ENCODE peak calls at places on chromosomes 7 and 10, in nine cellular contexts. B is DND-41; L is CD8-positive, alpha-beta T cell; T is heart left ventricle; H is heart right ventricle; R is left lung; S is MM.1S; C is HCT116; F is K562. W is an unnamed sample.

GRCh38 chr7:35418716-35419425 is 165.0 kb upstream of the TBX20 start:
- DNase-seq in R (no peak), B (no peak), S (no peak), C (no peak), F (no peak), T (peak; percentile 41), H (peak; percentile 25), L (no peak), W (no peak)

GRCh38 chr7:100825760-100826545 is 1.4 kb downstream of the EPHB4 start:
- DNase-seq in H (no peak), F (peak; percentile 74), B (no peak), C (no peak), L (no peak), S (no peak), T (no peak), R (no peak), W (peak; percentile 24)

GRCh38 chr10:72098301-72099053 is 10.1 kb upstream of the SPOCK2 start:
- DNase-seq in C (no peak), R (no peak), T (no peak), B (no peak), H (no peak), F (peak; percentile 42), L (no peak), S (no peak), W (no peak)

GRCh38 chr7:636396-636795 is 90.1 kb upstream of the DNAAF5 start:
- DNase-seq in S (no peak), L (peak; percentile 69), R (no peak), F (peak; percentile 80), B (no peak), C (peak; percentile 65), H (no peak), T (no peak), W (no peak)

GRCh38 chr10:131748831-131749766 is 151.7 kb upstream of the PPP2R2D start:
- DNase-seq in T (no peak), L (no peak), C (no peak), B (no peak), F (no peak), S (no peak), H (no peak), R (no peak), W (peak; percentile 47)

GRCh38 chr10:76352300-76352699 is 920.9 kb downstream of the LRMDA start:
- DNase-seq in L (no peak), B (no peak), H (no peak), C (peak; percentile 7), S (no peak), T (no peak), R (no peak), F (no peak), W (no peak)

GRCh38 chr10:8815969-8816368 is 761.5 kb downstream of the GATA3 start:
- DNase-seq in L (no peak), T (no peak), B (no peak), R (no peak), C (no peak), H (no peak), S (no peak), F (no peak), W (no peak)

GRCh38 chr7:49638166-49638565 is 135.3 kb upstream of the VWC2 start:
- DNase-seq in S (no peak), R (no peak), F (no peak), B (no peak), T (peak; percentile 37), C (no peak), L (no peak), H (no peak), W (no peak)

GRCh38 chr7:130356760-130357611 is 12.4 kb downstream of the CPA5 start:
- DNase-seq in R (no peak), L (no peak), C (peak; percentile 53), B (no peak), F (peak; percentile 56), H (no peak), T (no peak), S (no peak), W (peak; percentile 78)

GRCh38 chr7:141533149-141533949 is 17.9 kb upstream of the AGK start:
- DNase-seq in L (peak; percentile 70), H (peak; percentile 52), T (peak; percentile 73), B (peak; percentile 62), R (peak; percentile 51), C (peak; percentile 48), F (peak; percentile 79), S (peak; percentile 89), W (peak; percentile 79)

GRCh38 chr7:151512353-151512752 is 7.3 kb downstream of the RHEB start:
- DNase-seq in F (no peak), B (no peak), T (no peak), H (no peak), R (no peak), C (no peak), L (no peak), S (no peak), W (no peak)

GRCh38 chr7:44122529-44122928 is 819 bp downstream of the POLD2 start:
- DNase-seq in B (no peak), L (no peak), F (no peak), R (no peak), H (no peak), S (no peak), T (no peak), C (no peak), W (no peak)

GRCh38 chr10:5589963-5590511 is 65.3 kb downstream of the CALML3 start:
- DNase-seq in S (no peak), C (no peak), H (no peak), B (no peak), T (no peak), L (no peak), R (no peak), F (peak; percentile 41), W (no peak)

DNA sequence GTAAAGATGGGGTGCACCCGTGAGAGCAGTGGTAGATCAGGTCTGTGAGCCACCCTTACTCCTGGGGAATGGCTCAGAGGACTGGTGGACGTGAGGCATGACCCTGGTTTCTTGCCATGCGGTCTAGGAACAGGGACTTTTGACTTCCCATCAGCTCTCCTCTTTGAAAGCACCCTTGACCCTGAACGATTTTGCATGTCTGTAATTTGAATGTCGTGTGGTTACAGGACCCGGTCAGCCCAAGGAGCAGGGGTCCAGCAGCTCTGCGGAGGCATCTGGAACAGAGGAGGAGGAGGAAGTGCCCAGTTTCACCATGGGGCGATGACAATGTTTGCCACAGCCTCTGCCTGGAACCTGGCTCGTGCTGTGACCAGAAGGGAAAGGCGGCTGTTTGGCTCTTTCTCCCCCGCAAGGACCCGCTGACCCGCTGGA is 8.6 kb upstream of the ORAI2 start:
- DNase-seq in B (no peak), F (no peak), C (no peak), H (no peak), L (no peak), R (peak; percentile 51), T (no peak), S (peak; percentile 38), W (no peak)
- H3K36me3 ChIP-seq in B (peaks cover 59% of the 10 kb centered on the region), F (peaks cover 68% of the 10 kb centered on the region), C (peaks cover 18% of the 10 kb centered on the region), H (peaks cover 80% of the 10 kb centered on the region), L (peaks cover 6% of the 10 kb centered on the region), R (no peaks in the 10 kb centered on the region), T (peaks cover 53% of the 10 kb centered on the region), S (peaks cover 6% of the 10 kb centered on the region), W (peaks cover 64% of the 10 kb centered on the region)

GRCh38 chr7:102180727-102181126 is 105.9 kb upstream of the SH2B2 start:
- DNase-seq in R (no peak), B (no peak), H (no peak), T (no peak), F (no peak), L (no peak), S (no peak), C (no peak), W (no peak)
- H3K36me3 ChIP-seq in R (no peaks in the 10 kb centered on the region), B (peaks cover 77% of the 10 kb centered on the region), H (peaks cover 87% of the 10 kb centered on the region), T (peaks cover 64% of the 10 kb centered on the region), F (peaks cover 47% of the 10 kb centered on the region), L (no peaks in the 10 kb centered on the region), S (no peaks in the 10 kb centered on the region), C (no peaks in the 10 kb centered on the region), W (no peaks in the 10 kb centered on the region)

DNA sequence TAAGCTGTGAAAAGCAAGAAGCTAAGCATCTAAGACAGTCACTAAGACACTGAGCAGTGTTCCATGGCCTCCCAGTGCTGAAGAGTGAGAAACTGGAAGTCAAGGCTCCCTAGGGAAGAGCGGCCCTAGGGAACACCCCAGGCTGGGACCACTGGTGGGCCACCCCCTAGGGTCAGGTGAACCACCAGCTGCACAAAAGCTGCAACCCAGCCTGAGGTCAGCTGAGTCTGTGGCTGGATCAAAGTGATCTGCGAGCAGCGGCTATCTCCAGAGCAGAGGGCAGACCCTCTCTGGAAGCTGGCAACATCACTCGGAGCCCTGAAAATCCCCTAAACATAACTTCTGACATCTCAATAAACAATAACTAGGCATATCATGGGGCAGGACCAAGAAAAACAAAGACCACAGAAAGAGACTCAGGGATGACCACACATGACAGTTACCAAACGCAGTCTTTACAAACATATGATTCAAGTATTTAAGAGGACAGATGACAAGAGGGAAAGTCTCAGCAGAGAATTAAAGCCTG is 125.8 kb downstream of the DLG5 start:
- DNase-seq in F (no peak), T (no peak), B (no peak), C (no peak), R (no peak), S (no peak), L (no peak), H (no peak), W (no peak)
- H3K36me3 ChIP-seq in F (peaks cover 73% of the 10 kb centered on the region), T (peaks cover 90% of the 10 kb centered on the region), B (peaks cover 68% of the 10 kb centered on the region), C (peaks cover 2% of the 10 kb centered on the region), R (no peaks in the 10 kb centered on the region), S (no peaks in the 10 kb centered on the region), L (no peaks in the 10 kb centered on the region), H (peaks cover 100% of the 10 kb centered on the region), W (peaks cover 5% of the 10 kb centered on the region)

DNA sequence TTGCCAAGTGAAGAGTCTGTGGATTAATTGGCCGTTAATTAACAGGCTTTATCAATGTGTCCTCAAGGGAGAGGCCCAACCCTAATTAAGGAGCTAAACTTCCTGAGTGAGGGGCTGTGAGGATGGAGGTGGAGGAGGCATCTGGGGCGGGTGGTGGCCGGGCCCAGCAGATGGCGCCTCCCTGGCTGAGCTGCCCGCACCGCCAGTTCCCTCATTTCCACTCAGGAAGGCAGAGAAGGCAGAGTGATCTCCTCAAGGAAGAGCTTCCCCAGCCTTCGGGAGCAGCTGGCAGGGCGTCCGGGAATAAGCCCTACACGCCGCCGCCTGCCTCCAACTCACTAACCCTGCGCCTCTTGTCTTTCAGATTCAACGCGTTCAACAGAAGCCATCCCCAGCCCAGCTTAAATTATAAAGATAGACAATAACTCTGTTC is 112.2 kb downstream of the CYTH3 start:
- DNase-seq in S (no peak), R (no peak), H (peak; percentile 71), L (no peak), C (no peak), F (peak; percentile 38), B (no peak), T (peak; percentile 78), W (peak; percentile 87)
- H3K36me3 ChIP-seq in S (peaks cover 8% of the 10 kb centered on the region), R (no peaks in the 10 kb centered on the region), H (peaks cover 89% of the 10 kb centered on the region), L (peaks cover 15% of the 10 kb centered on the region), C (peaks cover 14% of the 10 kb centered on the region), F (peaks cover 92% of the 10 kb centered on the region), B (peaks cover 74% of the 10 kb centered on the region), T (peaks cover 81% of the 10 kb centered on the region), W (no peaks in the 10 kb centered on the region)